ENCODE peak calls at places on chromosomes 2 and 18, in five cellular contexts. One of them, this sample, is unnamed.

GRCh38 chr18:75363446-75364225 is 63.9 kb downstream of the SMIM21 start:
- DNase-seq in mesenchymal stem cell: no peak
- DNase-seq in SW480: no peak
- DNase-seq in transverse colon: no peak
- DNase-seq in GM18507: no peak
- DNase-seq in this sample: no peak

GRCh38 chr18:45169610-45170009 is 445.7 kb upstream of the SLC14A2 start:
- DNase-seq in mesenchymal stem cell: peak; percentile 95
- DNase-seq in transverse colon: no peak
- DNase-seq in GM18507: no peak
- DNase-seq in SW480: no peak
- DNase-seq in this sample: no peak

GRCh38 chr2:16250466-16250865 is 310.1 kb downstream of the MYCN start:
- DNase-seq in SW480: no peak
- DNase-seq in GM18507: no peak
- DNase-seq in transverse colon: no peak
- DNase-seq in mesenchymal stem cell: no peak
- DNase-seq in this sample: no peak

GRCh38 chr18:77124452-77124922 is 8.1 kb downstream of the MBP start:
- DNase-seq in SW480: no peak
- DNase-seq in transverse colon: no peak
- DNase-seq in GM18507: no peak
- DNase-seq in mesenchymal stem cell: no peak
- DNase-seq in this sample: no peak

GRCh38 chr2:77487074-77487803 is 34.9 kb downstream of the LRRTM4 start:
- DNase-seq in GM18507: no peak
- DNase-seq in transverse colon: no peak
- DNase-seq in SW480: no peak
- DNase-seq in mesenchymal stem cell: no peak
- DNase-seq in this sample: no peak

GRCh38 chr2:2866459-2866858 is 511.2 kb downstream of the EIPR1 start:
- DNase-seq in SW480: peak; percentile 31
- DNase-seq in transverse colon: no peak
- DNase-seq in GM18507: no peak
- DNase-seq in mesenchymal stem cell: no peak
- DNase-seq in this sample: no peak

GRCh38 chr2:199882667-199883066 is 28.4 kb upstream of the C2orf69 start:
- DNase-seq in SW480: no peak
- DNase-seq in transverse colon: no peak
- DNase-seq in mesenchymal stem cell: no peak
- DNase-seq in GM18507: no peak
- DNase-seq in this sample: no peak

GRCh38 chr2:223970343-223971128 is 13.3 kb downstream of the MRPL44 start:
- DNase-seq in transverse colon: no peak
- DNase-seq in mesenchymal stem cell: peak; percentile 73
- DNase-seq in SW480: peak; percentile 29
- DNase-seq in GM18507: no peak
- DNase-seq in this sample: no peak

GRCh38 chr2:119694994-119695521 is 16.1 kb downstream of the TMEM177 start:
- DNase-seq in SW480: peak; percentile 78
- DNase-seq in mesenchymal stem cell: peak; percentile 64
- DNase-seq in transverse colon: no peak
- DNase-seq in GM18507: no peak
- DNase-seq in this sample: no peak

GRCh38 chr2:109018452-109018851 is 29.4 kb upstream of the EDAR start:
- DNase-seq in transverse colon: no peak
- DNase-seq in SW480: no peak
- DNase-seq in mesenchymal stem cell: no peak
- DNase-seq in GM18507: no peak
- DNase-seq in this sample: no peak

GRCh38 chr18:32893915-32894314 is 121.1 kb upstream of the KLHL14 start:
- DNase-seq in GM18507: no peak
- DNase-seq in mesenchymal stem cell: no peak
- DNase-seq in SW480: peak; percentile 2
- DNase-seq in transverse colon: no peak
- DNase-seq in this sample: no peak

GRCh38 chr2:178324072-178324471 is 126.9 kb downstream of the PRKRA start:
- DNase-seq in SW480: no peak
- DNase-seq in mesenchymal stem cell: no peak
- DNase-seq in GM18507: no peak
- DNase-seq in transverse colon: no peak
- DNase-seq in this sample: no peak

GRCh38 chr18:25886283-25886682 is 204.1 kb downstream of the SS18 start:
- DNase-seq in mesenchymal stem cell: no peak
- DNase-seq in GM18507: no peak
- DNase-seq in SW480: no peak
- DNase-seq in transverse colon: no peak
- DNase-seq in this sample: no peak

GRCh38 chr2:142533083-142533482 is 344.4 kb upstream of the KYNU start:
- DNase-seq in mesenchymal stem cell: peak; percentile 62
- DNase-seq in transverse colon: no peak
- DNase-seq in SW480: no peak
- DNase-seq in GM18507: no peak
- DNase-seq in this sample: no peak

GRCh38 chr2:2707111-2708035 is 376.3 kb upstream of the MYT1L start:
- DNase-seq in GM18507: no peak
- DNase-seq in SW480: no peak
- DNase-seq in mesenchymal stem cell: no peak
- DNase-seq in transverse colon: no peak
- DNase-seq in this sample: no peak

GRCh38 chr18:59143441-59143840 is 3.8 kb downstream of the SEC11C start:
- DNase-seq in transverse colon: no peak
- DNase-seq in SW480: no peak
- DNase-seq in GM18507: no peak
- DNase-seq in mesenchymal stem cell: peak; percentile 26
- DNase-seq in this sample: no peak

GRCh38 chr2:30981101-30981500 is 157.1 kb downstream of the GALNT14 start:
- DNase-seq in GM18507: no peak
- DNase-seq in transverse colon: no peak
- DNase-seq in SW480: no peak
- DNase-seq in mesenchymal stem cell: no peak
- DNase-seq in this sample: no peak

GRCh38 chr2:230864122-230864604 is 579 bp upstream of the ITM2C start:
- DNase-seq in GM18507: no peak
- DNase-seq in mesenchymal stem cell: no peak
- DNase-seq in transverse colon: no peak
- DNase-seq in SW480: no peak
- DNase-seq in this sample: no peak